ENCODE peak calls at places on chromosomes 1 and 21, in eight cellular contexts. R, N, U, T, E, I, Y and K are unnamed samples.
A peak's percentile ranks its signal among the peaks of the same experiment; 100 is the strongest.

GRCh38 chr21:41767606-41768370 is 936 bp upstream of the RIPK4 start:
- DNase-seq in R (no peak), N (peak; percentile 15), U (no peak), T (peak; percentile 28), E (no peak), I (no peak), Y (no peak), K (no peak)

GRCh38 chr1:38272515-38272914 is 225.9 kb upstream of the POU3F1 start:
- DNase-seq in R (no peak), N (no peak), U (no peak), T (no peak), E (no peak), I (no peak), Y (no peak), K (no peak)

GRCh38 chr1:159931101-159931816 is 6.0 kb upstream of the TAGLN2 start:
- DNase-seq in R (no peak), N (no peak), U (no peak), T (no peak), E (no peak), I (no peak), Y (no peak), K (no peak)

GRCh38 chr1:39754906-39755504 is 16.1 kb downstream of the OXCT2 start:
- DNase-seq in R (peak; percentile 78), N (no peak), U (peak; percentile 100), T (no peak), E (no peak), I (no peak), Y (no peak), K (peak; percentile 55)

GRCh38 chr21:43467785-43468184 is 40.9 kb upstream of the SIK1 start:
- DNase-seq in R (no peak), N (no peak), U (no peak), T (no peak), E (peak; percentile 2), I (no peak), Y (no peak), K (no peak)

GRCh38 chr1:44894591-44894990 is 51.5 kb upstream of the PTCH2 start:
- DNase-seq in R (peak; percentile 76), N (no peak), U (no peak), T (no peak), E (no peak), I (no peak), Y (no peak), K (peak; percentile 94)

GRCh38 chr1:23664837-23665795 is 26.5 kb upstream of the RPL11 start:
- DNase-seq in R (peak; percentile 60), N (peak; percentile 36), U (peak; percentile 47), T (peak; percentile 39), E (peak; percentile 8), I (no peak), Y (no peak), K (peak; percentile 34)

GRCh38 chr1:160608514-160608913 is 29.2 kb upstream of the CD84 start:
- DNase-seq in R (no peak), N (no peak), U (no peak), T (no peak), E (no peak), I (no peak), Y (no peak), K (no peak)

GRCh38 chr1:205970486-205970885 is 27.2 kb upstream of the SLC26A9 start:
- DNase-seq in R (peak; percentile 14), N (no peak), U (no peak), T (no peak), E (no peak), I (no peak), Y (no peak), K (no peak)

GRCh38 chr1:24112381-24113169 is 640 bp upstream of the MYOM3 start:
- DNase-seq in R (peak; percentile 84), N (peak; percentile 78), U (no peak), T (peak; percentile 52), E (peak; percentile 60), I (no peak), Y (peak; percentile 32), K (peak; percentile 74)

GRCh38 chr1:113984710-113985109 is 5.4 kb downstream of the OLFML3 start:
- DNase-seq in R (no peak), N (peak; percentile 63), U (no peak), T (no peak), E (no peak), I (peak; percentile 78), Y (no peak), K (no peak)

GRCh38 chr1:221756830-221757551 is 15.1 kb upstream of the DUSP10 start:
- DNase-seq in R (peak; percentile 39), N (no peak), U (no peak), T (no peak), E (no peak), I (no peak), Y (no peak), K (peak; percentile 41)

GRCh38 chr1:53666566-53666965 is 72.4 kb downstream of the GLIS1 start:
- DNase-seq in R (no peak), N (no peak), U (no peak), T (no peak), E (no peak), I (no peak), Y (no peak), K (no peak)

GRCh38 chr1:233431753-233432403 is 104.4 kb downstream of the MAP3K21 start:
- DNase-seq in R (no peak), N (no peak), U (no peak), T (no peak), E (no peak), I (no peak), Y (no peak), K (no peak)

GRCh38 chr21:36917487-36918158 is 48.8 kb downstream of the HLCS start:
- DNase-seq in R (peak; percentile 79), N (peak; percentile 8), U (no peak), T (no peak), E (no peak), I (no peak), Y (no peak), K (peak; percentile 70)

GRCh38 chr1:183877321-183877720 is 72.4 kb downstream of the RGL1 start:
- DNase-seq in R (peak; percentile 57), N (no peak), U (no peak), T (no peak), E (no peak), I (no peak), Y (no peak), K (peak; percentile 49)

GRCh38 chr21:42009018-42009830 is 936 bp downstream of the ZBTB21 start:
- DNase-seq in R (peak; percentile 41), N (peak; percentile 26), U (no peak), T (peak; percentile 13), E (peak; percentile 70), I (peak; percentile 17), Y (peak; percentile 59), K (peak; percentile 52)

GRCh38 chr1:227281371-227281770 is 36.9 kb downstream of the CDC42BPA start:
- DNase-seq in R (no peak), N (no peak), U (no peak), T (no peak), E (no peak), I (no peak), Y (no peak), K (no peak)

GRCh38 chr1:234953655-234954420 is 174.8 kb downstream of the TOMM20 start:
- DNase-seq in R (no peak), N (no peak), U (no peak), T (no peak), E (no peak), I (no peak), Y (no peak), K (no peak)

GRCh38 chr1:214641214-214641895 is 38.4 kb downstream of the CENPF start:
- DNase-seq in R (peak; percentile 11), N (no peak), U (no peak), T (no peak), E (no peak), I (no peak), Y (no peak), K (peak; percentile 37)

GRCh38 chr1:15501208-15502032 is 22.6 kb downstream of the CASP9 start:
- DNase-seq in R (peak; percentile 65), N (peak; percentile 57), U (peak; percentile 54), T (peak; percentile 60), E (peak; percentile 68), I (peak; percentile 58), Y (peak; percentile 52), K (peak; percentile 47)

GRCh38 chr1:93526431-93526830 is 78.5 kb downstream of the FNBP1L start:
- DNase-seq in R (no peak), N (no peak), U (no peak), T (no peak), E (no peak), I (no peak), Y (no peak), K (no peak)

GRCh38 chr1:65278344-65279091 is 30.8 kb upstream of the DNAJC6 start:
- DNase-seq in R (no peak), N (no peak), U (no peak), T (no peak), E (no peak), I (no peak), Y (no peak), K (no peak)

GRCh38 chr1:115073298-115074087 is 15.8 kb downstream of the TSPAN2 start:
- DNase-seq in R (no peak), N (no peak), U (no peak), T (no peak), E (peak; percentile 36), I (no peak), Y (no peak), K (no peak)

GRCh38 chr1:30842698-30843354 is 65.7 kb downstream of the SDC3 start:
- DNase-seq in R (no peak), N (peak; percentile 33), U (no peak), T (no peak), E (no peak), I (no peak), Y (no peak), K (no peak)